ENCODE peak calls at places on chromosomes 12 and 14, in four cellular contexts. Q is GM12892, V is nucleus accumbens, X is H4. W is an unnamed sample.

GRCh38 chr14:77985235-77985634 is 184.9 kb upstream of the NRXN3 start:
- DNase-seq in V (peak; percentile 54), X (peak; percentile 69), Q (no peak), W (no peak)

GRCh38 chr12:45244561-45245348 is 28.9 kb downstream of the ANO6 start:
- DNase-seq in X (peak; percentile 68), V (no peak), Q (no peak), W (no peak)

GRCh38 chr14:19771895-19772430 is 1.3 kb upstream of the OR4M1 start:
- DNase-seq in V (no peak), X (no peak), Q (no peak), W (no peak)

GRCh38 chr14:24298892-24299254 is 707 bp downstream of the DHRS1 start:
- DNase-seq in Q (no peak), V (no peak), X (peak; percentile 57), W (peak; percentile 61)

GRCh38 chr12:52498971-52499370 is 5.9 kb upstream of the KRT6A start:
- DNase-seq in X (no peak), V (no peak), Q (no peak), W (no peak)

GRCh38 chr12:21913823-21914222 is 27.4 kb downstream of the ABCC9 start:
- DNase-seq in V (no peak), X (no peak), Q (no peak), W (no peak)

GRCh38 chr12:107317751-107318553 is 224.6 kb upstream of the CRY1 start:
- DNase-seq in X (peak; percentile 63), V (peak; percentile 23), Q (no peak), W (peak; percentile 4)

GRCh38 chr14:89416002-89416995 is 734 bp downstream of the FOXN3 start:
- DNase-seq in X (peak; percentile 92), Q (peak; percentile 94), V (peak; percentile 92), W (peak; percentile 98)

GRCh38 chr12:84727964-84728363 is 184.6 kb downstream of the SLC6A15 start:
- DNase-seq in Q (no peak), V (no peak), X (no peak), W (no peak)

GRCh38 chr14:83556065-83556464 is 1973.9 kb upstream of the FLRT2 start:
- DNase-seq in X (no peak), V (no peak), Q (no peak), W (no peak)

GRCh38 chr14:21711360-21711961 is 37.8 kb upstream of the OR4E1 start:
- DNase-seq in Q (no peak), V (no peak), X (peak; percentile 17), W (peak; percentile 61)

GRCh38 chr12:104055686-104056388 is 5.8 kb upstream of the GLT8D2 start:
- DNase-seq in Q (no peak), V (no peak), X (peak; percentile 75), W (no peak)

GRCh38 chr14:29240046-29240445 is 473.5 kb downstream of the FOXG1 start:
- DNase-seq in V (no peak), X (peak; percentile 42), Q (no peak), W (no peak)

GRCh38 chr12:65324056-65324455 is 45.6 kb downstream of the MSRB3 start:
- DNase-seq in X (no peak), Q (no peak), V (no peak), W (no peak)

GRCh38 chr14:103392106-103392505 is 6.9 kb downstream of the MARK3 start:
- DNase-seq in V (no peak), X (no peak), Q (no peak), W (no peak)

GRCh38 chr12:62252576-62252975 is 7.6 kb upstream of the USP15 start:
- DNase-seq in V (no peak), Q (no peak), X (no peak), W (no peak)

GRCh38 chr14:93132472-93133065 is 16.8 kb upstream of the ITPK1 start:
- DNase-seq in V (no peak), X (no peak), Q (no peak), W (peak; percentile 53)

GRCh38 chr12:47715877-47716548 is 9.3 kb downstream of the ENDOU start:
- DNase-seq in V (no peak), Q (no peak), X (no peak), W (no peak)

GRCh38 chr12:1594045-1594294 is 411 bp downstream of the FBXL14 start:
- DNase-seq in X (peak; percentile 23), V (peak; percentile 70), Q (peak; percentile 52), W (no peak)

GRCh38 chr14:52241102-52241793 is 26.2 kb upstream of the PTGDR start:
- DNase-seq in V (no peak), X (no peak), Q (no peak), W (no peak)

GRCh38 chr14:99055816-99056215 is 216.2 kb downstream of the BCL11B start:
- DNase-seq in Q (no peak), V (no peak), X (no peak), W (no peak)

GRCh38 chr14:103923863-103924262 is 4.4 kb upstream of the TDRD9 start:
- DNase-seq in Q (no peak), V (no peak), X (no peak), W (peak; percentile 60)

GRCh38 chr12:116954700-116955381 is 44.1 kb downstream of the FBXW8 start:
- DNase-seq in Q (no peak), X (no peak), V (no peak), W (no peak)

GRCh38 chr14:24409217-24409616 is 10.4 kb downstream of the NYNRIN start:
- DNase-seq in V (no peak), X (no peak), Q (no peak), W (no peak)

GRCh38 chr14:93715279-93715927 is 72.9 kb downstream of the PRIMA1 start:
- DNase-seq in V (no peak), Q (no peak), X (no peak), W (no peak)

GRCh38 chr14:61492474-61492873 is 171.1 kb downstream of the PRKCH start:
- DNase-seq in Q (no peak), X (no peak), V (no peak), W (no peak)

GRCh38 chr12:62886796-62887195 is 48.2 kb downstream of the PPM1H start:
- DNase-seq in V (no peak), X (no peak), Q (no peak), W (no peak)

GRCh38 chr12:115261691-115262398 is 577.9 kb upstream of the TBX3 start:
- DNase-seq in Q (no peak), X (no peak), V (no peak), W (no peak)

GRCh38 chr14:100975668-100976067 is 72.1 kb upstream of the RTL1 start:
- DNase-seq in V (no peak), X (no peak), Q (no peak), W (no peak)

GRCh38 chr12:117850048-117850447 is 118.7 kb downstream of the KSR2 start:
- DNase-seq in Q (peak; percentile 37), X (peak; percentile 52), V (no peak), W (peak; percentile 20)

W was measured in erythroblast.